ENCODE peak calls at places on chromosomes 16 and 17, in seven cellular contexts. D, K, V, I, H, P and F are unnamed samples.

GRCh38 chr17:57032343-57032742 is 52.7 kb upstream of the AKAP1 start:
- DNase-seq in D (peak), K (no peak), V (no peak), I (no peak), H (no peak), P (no peak), F (no peak)

GRCh38 chr17:7438050-7438614 is 1.2 kb upstream of the FGF11 start:
- DNase-seq in D (peak), K (no peak), V (no peak), I (peak), H (no peak), P (peak), F (no peak)

GRCh38 chr16:53968454-53968853 is 264.5 kb downstream of the FTO start:
- DNase-seq in D (no peak), K (no peak), V (no peak), I (no peak), H (peak), P (no peak), F (no peak)

GRCh38 chr16:57471852-57472664 is 9.6 kb downstream of the POLR2C start:
- DNase-seq in D (no peak), K (no peak), V (no peak), I (no peak), H (peak), P (no peak), F (peak)

GRCh38 chr17:62705116-62705515 is 77.6 kb downstream of the MRC2 start:
- DNase-seq in D (no peak), K (no peak), V (no peak), I (no peak), H (no peak), P (no peak), F (no peak)

GRCh38 chr16:85947511-85948509 is 48.8 kb downstream of the IRF8 start:
- DNase-seq in D (no peak), K (no peak), V (no peak), I (no peak), H (no peak), P (peak), F (no peak)

GRCh38 chr16:66542396-66542795 is 7.5 kb downstream of the TK2 start:
- DNase-seq in D (no peak), K (no peak), V (no peak), I (no peak), H (no peak), P (no peak), F (no peak)

GRCh38 chr17:72394531-72394930 is 273.7 kb downstream of the SOX9 start:
- DNase-seq in D (no peak), K (no peak), V (no peak), I (no peak), H (no peak), P (no peak), F (no peak)

GRCh38 chr16:53506254-53506653 is 3.2 kb upstream of the AKTIP start:
- DNase-seq in D (no peak), K (no peak), V (no peak), I (no peak), H (no peak), P (no peak), F (no peak)

GRCh38 chr16:10122026-10122425 is 60.2 kb downstream of the GRIN2A start:
- DNase-seq in D (no peak), K (no peak), V (no peak), I (no peak), H (no peak), P (no peak), F (no peak)

GRCh38 chr16:79089735-79090284 is 510.7 kb downstream of the MAF start:
- DNase-seq in D (no peak), K (peak), V (no peak), I (no peak), H (peak), P (peak), F (no peak)

GRCh38 chr17:16406742-16407674 is 8.4 kb upstream of the TRPV2 start:
- DNase-seq in D (peak), K (no peak), V (no peak), I (peak), H (no peak), P (no peak), F (peak)

GRCh38 chr17:36980281-36980761 is 31.6 kb downstream of the AATF start:
- DNase-seq in D (no peak), K (peak), V (no peak), I (no peak), H (peak), P (no peak), F (peak)

GRCh38 chr16:30063893-30064745 is 1.4 kb upstream of the ALDOA start:
- DNase-seq in D (peak), K (no peak), V (no peak), I (peak), H (peak), P (peak), F (peak)

GRCh38 chr17:50015146-50015545 is 20.1 kb upstream of the DLX3 start:
- DNase-seq in D (no peak), K (no peak), V (no peak), I (no peak), H (no peak), P (no peak), F (no peak)

GRCh38 chr16:11078812-11079459 is 134.6 kb downstream of the CLEC16A start:
- DNase-seq in D (no peak), K (peak), V (no peak), I (no peak), H (peak), P (no peak), F (no peak)